ENCODE peak calls at places on chromosomes 13 and 19, in four cellular contexts. H is K562, W is GM12878, T is GM12891. M is an unnamed sample.

GRCh38 chr19:33659835-33660234 is 38.1 kb downstream of the CHST8 start:
- DNase-seq in W (no peak), H (no peak), T (no peak), M (no peak)

GRCh38 chr19:782195-783043 is 14.8 kb upstream of the PTBP1 start:
- DNase-seq in H (no peak), T (no peak), W (no peak), M (no peak)

GRCh38 chr19:49222011-49222410 is 64.4 kb downstream of the TRPM4 start:
- DNase-seq in T (no peak), H (peak), W (no peak), M (no peak)

GRCh38 chr13:41039746-41040145 is 20.6 kb upstream of the ELF1 start:
- DNase-seq in H (no peak), W (no peak), T (no peak), M (no peak)

GRCh38 chr13:87925006-87925405 is 253.8 kb downstream of the SLITRK5 start:
- DNase-seq in H (no peak), W (no peak), T (no peak), M (no peak)

GRCh38 chr13:111225810-111226546 is 94.5 kb upstream of the TEX29 start:
- DNase-seq in W (no peak), T (no peak), H (no peak), M (no peak)

GRCh38 chr13:98751397-98752110 is 918 bp downstream of the SLC15A1 start:
- DNase-seq in T (no peak), H (no peak), W (no peak), M (no peak)

GRCh38 chr19:15331419-15332310 is 674 bp downstream of the BRD4 start:
- DNase-seq in T (peak), W (no peak), H (peak), M (peak)

GRCh38 chr19:16325671-16326400 is 1.2 kb downstream of the KLF2 start:
- DNase-seq in W (no peak), H (no peak), T (no peak), M (no peak)

GRCh38 chr13:74930402-74931165 is 551.4 kb downstream of the TBC1D4 start:
- DNase-seq in T (no peak), H (no peak), W (no peak), M (no peak)

GRCh38 chr19:14943601-14944000 is 2.3 kb downstream of the OR7C2 start:
- DNase-seq in H (no peak), T (no peak), W (peak), M (no peak)

GRCh38 chr19:43441736-43442135 is 23.7 kb downstream of the LYPD3 start:
- DNase-seq in W (no peak), H (no peak), T (no peak), M (no peak)

GRCh38 chr19:40754611-40755247 is 3.7 kb downstream of the SNRPA start:
- DNase-seq in T (no peak), W (no peak), H (no peak), M (no peak)

GRCh38 chr19:46447006-46447405 is 18.3 kb upstream of the PNMA8C start:
- DNase-seq in W (no peak), T (no peak), H (no peak), M (no peak)

GRCh38 chr19:30719189-30719990 is 347.2 kb downstream of the ZNF536 start:
- DNase-seq in H (peak), T (peak), W (no peak), M (no peak)

GRCh38 chr19:13727798-13728197 is 36.5 kb upstream of the MRI1 start:
- DNase-seq in H (no peak), W (no peak), T (no peak), M (no peak)

GRCh38 chr19:45005787-45006186 is 4.5 kb downstream of the RELB start:
- DNase-seq in H (no peak), T (no peak), W (no peak), M (no peak)

GRCh38 chr19:31512403-31512970 is 163.3 kb upstream of the TSHZ3 start:
- DNase-seq in H (no peak), T (no peak), W (no peak), M (no peak)

GRCh38 chr13:30026909-30027308 is 176.5 kb upstream of the UBL3 start:
- DNase-seq in T (no peak), W (no peak), H (no peak), M (no peak)

GRCh38 chr19:55383789-55384575 is at the start of gene TMEM238:
- DNase-seq in T (peak), H (peak), W (no peak), M (peak)

GRCh38 chr19:8238251-8238650 is 29.1 kb downstream of the CERS4 start:
- DNase-seq in H (no peak), W (no peak), T (no peak), M (no peak)

GRCh38 chr19:36488816-36489138 is 584 bp downstream of the ZNF566 start:
- DNase-seq in T (no peak), H (peak), W (no peak), M (no peak)

GRCh38 chr13:37617162-37617561 is 18.6 kb upstream of the POSTN start:
- DNase-seq in W (no peak), H (no peak), T (no peak), M (no peak)

GRCh38 chr19:799076-799881 is 2.0 kb downstream of the PTBP1 start:
- DNase-seq in T (no peak), W (no peak), H (peak), M (peak)

GRCh38 chr13:38103851-38104250 is 234.3 kb upstream of the TRPC4 start:
- DNase-seq in T (no peak), H (no peak), W (no peak), M (no peak)

GRCh38 chr13:66305960-66306617 is 924.0 kb downstream of the PCDH9 start:
- DNase-seq in T (no peak), H (no peak), W (no peak), M (no peak)

GRCh38 chr13:102911336-102911735 is 65.5 kb downstream of the ERCC5 start:
- DNase-seq in W (no peak), H (no peak), T (no peak), M (no peak)

GRCh38 chr13:20526664-20527063 is 1.0 kb upstream of the CRYL1 start:
- DNase-seq in W (no peak), T (no peak), H (no peak), M (no peak)
- TF ChIP-seq SPI1 in W (no peak), T (no peak), H (no peak), M (no peak)

DNA sequence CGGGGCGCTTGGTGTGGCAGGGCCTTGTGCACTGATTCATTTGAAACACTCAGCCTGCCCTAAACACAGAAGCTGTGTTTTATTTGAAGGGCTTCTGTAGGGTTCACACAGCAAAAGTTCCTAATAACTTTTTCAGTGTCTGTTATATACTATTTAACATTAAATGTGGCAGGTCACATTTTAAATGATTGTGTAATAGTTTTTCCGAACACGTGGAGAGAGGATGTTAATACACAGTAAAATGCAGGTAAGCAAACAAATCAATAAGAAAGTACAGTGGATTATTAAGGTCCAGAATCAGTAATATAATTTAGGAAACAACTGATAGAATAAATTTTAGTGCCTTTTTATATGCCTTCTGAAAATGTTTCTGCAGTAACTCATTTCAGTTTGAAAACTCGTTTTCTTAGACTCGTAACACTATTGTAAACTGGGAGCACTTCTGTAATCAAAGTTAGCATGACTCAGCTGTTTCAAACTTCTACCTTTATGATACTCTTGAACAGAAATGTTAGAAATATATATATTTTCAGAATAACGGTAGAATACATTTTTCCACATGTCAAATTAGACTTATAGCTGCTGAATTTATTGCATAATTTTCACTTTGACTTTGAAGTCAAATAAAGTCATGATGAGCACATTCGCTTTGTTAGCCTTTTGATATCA is 70.1 kb downstream of the GGACT start:
- DNase-seq in W (no peak), T (no peak), H (no peak), M (no peak)
- TF ChIP-seq SPI1 in W (no peak), T (no peak), H (no peak), M (no peak)

GRCh38 chr13:109211616-109212015 is 574.8 kb downstream of the IRS2 start:
- DNase-seq in T (no peak), W (no peak), H (no peak), M (no peak)
- TF ChIP-seq SPI1 in T (no peak), W (no peak), H (no peak), M (no peak)

DNA sequence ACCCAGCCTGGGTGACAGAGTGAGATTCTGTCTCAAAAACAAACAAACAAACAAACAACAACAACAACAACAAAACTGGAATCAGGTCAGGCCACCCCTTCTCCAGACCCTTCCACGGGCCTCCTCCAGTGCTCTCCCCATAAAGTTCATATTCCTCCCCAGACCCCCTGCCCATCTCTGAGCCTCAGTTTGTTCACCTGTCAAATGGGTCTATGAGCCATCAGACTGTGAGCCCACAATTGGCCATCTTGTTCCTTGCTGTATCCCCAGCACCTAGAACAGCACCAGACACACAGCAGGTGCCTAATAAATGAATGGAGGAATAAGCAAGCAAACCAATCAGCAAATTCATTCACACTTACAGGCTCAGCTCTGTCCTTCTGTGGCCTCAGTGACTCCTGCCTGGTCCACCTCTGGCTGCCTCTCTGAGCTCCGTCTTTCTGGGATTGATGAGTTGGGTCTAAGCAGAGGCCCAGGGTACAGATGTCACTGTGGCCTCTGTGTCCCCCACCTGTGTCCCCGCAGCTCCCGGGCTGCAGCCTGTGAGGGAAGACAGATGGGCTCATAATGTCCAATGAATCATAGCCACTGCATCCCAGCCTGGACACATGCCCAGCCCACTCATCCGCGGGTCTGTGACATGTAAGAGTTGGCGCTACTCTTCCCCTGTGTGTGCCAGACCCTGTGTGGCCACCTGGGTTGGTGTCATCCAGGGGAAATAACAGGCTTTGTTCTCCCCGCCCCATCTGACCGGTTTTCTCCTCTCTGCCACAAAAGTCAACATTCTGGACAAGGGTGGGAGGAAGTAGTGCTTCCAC is 19.6 kb upstream of the PTPRS start:
- DNase-seq in T (no peak), W (no peak), H (no peak), M (no peak)
- TF ChIP-seq SPI1 in T (no peak), W (no peak), H (no peak), M (no peak)

GRCh38 chr19:2207991-2208860 is 27.9 kb downstream of the PLEKHJ1 start:
- DNase-seq in T (peak), H (peak), W (no peak), M (no peak)
- TF ChIP-seq SPI1 in T (no peak), H (no peak), W (no peak), M (no peak)

DNA sequence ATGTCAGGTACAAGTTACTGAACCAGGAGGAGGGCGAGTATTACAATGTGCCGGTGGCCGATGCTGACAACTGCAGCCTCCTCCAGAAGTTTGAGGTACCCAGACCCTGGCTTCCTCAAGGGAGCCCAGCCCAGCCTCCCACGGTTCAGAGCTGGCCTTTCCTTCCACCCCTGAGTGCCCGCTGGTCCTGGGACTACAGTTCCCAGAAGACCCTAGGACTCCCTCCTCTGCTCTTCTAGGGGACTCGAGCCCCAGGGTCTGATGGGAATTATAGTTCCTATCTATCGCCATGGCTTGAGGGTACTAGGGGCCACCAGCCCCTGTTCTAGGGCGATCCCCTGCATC is 11.0 kb downstream of the PRKCG start:
- DNase-seq in T (no peak), W (no peak), H (peak), M (no peak)
- TF ChIP-seq SPI1 in T (no peak), W (no peak), H (no peak), M (no peak)

GRCh38 chr19:29479941-29480340 is 45.9 kb upstream of the VSTM2B start:
- DNase-seq in T (no peak), H (no peak), W (no peak), M (no peak)

GRCh38 chr19:29476528-29476927 is 49.3 kb upstream of the VSTM2B start:
- DNase-seq in T (no peak), H (no peak), W (no peak), M (no peak)

GRCh38 chr19:29477831-29478577 is 47.8 kb upstream of the VSTM2B start:
- DNase-seq in W (no peak), H (no peak), T (no peak), M (no peak)

GRCh38 chr19:29480507-29480906 is 45.3 kb upstream of the VSTM2B start:
- DNase-seq in W (no peak), H (no peak), T (no peak), M (no peak)

GRCh38 chr19:29478578-29479565 is 46.9 kb upstream of the VSTM2B start:
- DNase-seq in T (no peak), H (peak), W (no peak), M (no peak)
- TF ChIP-seq SPI1 in T (no peak), H (no peak), W (no peak), M (no peak)

DNA sequence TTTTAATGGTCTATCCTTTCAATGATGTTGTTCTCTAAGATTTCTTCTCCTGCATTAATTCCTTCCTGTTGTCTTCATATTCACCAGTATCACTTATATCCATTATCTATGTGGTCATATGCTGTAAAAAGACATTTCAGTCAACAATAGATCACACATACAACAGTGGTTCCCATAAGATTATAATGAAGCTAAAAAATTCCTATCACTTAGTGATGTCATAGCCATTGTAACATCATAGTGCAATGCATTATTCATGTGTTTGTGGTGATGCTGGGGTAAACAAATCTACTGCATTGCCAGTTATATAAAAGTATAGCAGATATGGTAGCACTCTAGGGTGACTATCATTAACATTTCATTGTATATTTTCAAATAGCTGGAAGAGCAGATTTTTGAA is 266.0 kb downstream of the LHFPL6 start:
- DNase-seq in H (no peak), T (no peak), W (no peak), M (no peak)
- TF ChIP-seq SPI1 in H (no peak), T (no peak), W (no peak), M (no peak)

M was measured in HL-60.